ENCODE peak calls at places on chromosome 19, in seven cellular contexts. Y, J, M, S, T, V and A are unnamed samples.

GRCh38 chr19:15631817-15632216 is 8.9 kb upstream of the CYP4F3 start:
- DNase-seq in Y (no peak), S (no peak), J (no peak), T (no peak), M (no peak), V (no peak), A (no peak)

GRCh38 chr19:44808463-44809371 is at the start of gene BCAM:
- DNase-seq in S (peak; percentile 73), T (peak; percentile 87), J (peak; percentile 11), V (no peak), Y (peak; percentile 90), M (peak; percentile 69), A (no peak)

GRCh38 chr19:29687244-29687896 is 22.1 kb downstream of the PLEKHF1 start:
- DNase-seq in Y (no peak), J (peak; percentile 87), T (no peak), S (peak; percentile 72), V (no peak), M (no peak), A (no peak)

GRCh38 chr19:41978470-41978869 is 15.6 kb downstream of the ATP1A3 start:
- DNase-seq in Y (no peak), M (no peak), S (no peak), J (no peak), T (no peak), V (no peak), A (no peak)

GRCh38 chr19:35272122-35272715 is 3.5 kb downstream of the USF2 start:
- DNase-seq in T (no peak), V (no peak), M (no peak), S (no peak), J (no peak), Y (no peak), A (no peak)

GRCh38 chr19:17052439-17052838 is 22.8 kb downstream of the HAUS8 start:
- DNase-seq in T (peak; percentile 67), J (no peak), Y (peak; percentile 27), M (peak; percentile 58), V (peak; percentile 22), S (peak; percentile 63), A (no peak)

GRCh38 chr19:52673014-52673413 is 34.9 kb upstream of the ZNF83 start:
- DNase-seq in J (no peak), V (no peak), M (no peak), Y (no peak), T (no peak), S (peak; percentile 46), A (no peak)

GRCh38 chr19:16536130-16536529 is 6.1 kb downstream of the CHERP start:
- DNase-seq in T (no peak), Y (no peak), M (no peak), J (no peak), V (no peak), S (no peak), A (no peak)

GRCh38 chr19:17762505-17763229 is 11.4 kb downstream of the FCHO1 start:
- DNase-seq in M (no peak), V (no peak), S (peak; percentile 73), Y (no peak), J (no peak), T (peak; percentile 92), A (peak; percentile 75)

GRCh38 chr19:39953915-39954314 is 17.1 kb upstream of the PSMC4 start:
- DNase-seq in M (no peak), S (no peak), Y (no peak), J (no peak), V (no peak), T (no peak), A (no peak)

GRCh38 chr19:3606174-3606689 is 443 bp downstream of the TBXA2R start:
- DNase-seq in J (no peak), T (peak; percentile 62), V (peak; percentile 10), Y (peak; percentile 76), S (no peak), M (no peak), A (no peak)

GRCh38 chr19:11881151-11881800 is 6.3 kb upstream of the ZNF69 start:
- DNase-seq in J (peak; percentile 3), S (peak; percentile 68), V (peak; percentile 23), T (peak; percentile 83), Y (peak; percentile 75), M (peak; percentile 65), A (peak; percentile 61)

GRCh38 chr19:41111296-41111695 is 2.9 kb upstream of the CYP2F1 start:
- DNase-seq in J (no peak), Y (no peak), T (no peak), M (no peak), S (no peak), V (no peak), A (no peak)

GRCh38 chr19:3062165-3063105 is at the start of gene TLE5:
- DNase-seq in J (no peak), Y (peak; percentile 85), S (no peak), V (no peak), M (peak; percentile 49), T (peak; percentile 56), A (no peak)

DNA sequence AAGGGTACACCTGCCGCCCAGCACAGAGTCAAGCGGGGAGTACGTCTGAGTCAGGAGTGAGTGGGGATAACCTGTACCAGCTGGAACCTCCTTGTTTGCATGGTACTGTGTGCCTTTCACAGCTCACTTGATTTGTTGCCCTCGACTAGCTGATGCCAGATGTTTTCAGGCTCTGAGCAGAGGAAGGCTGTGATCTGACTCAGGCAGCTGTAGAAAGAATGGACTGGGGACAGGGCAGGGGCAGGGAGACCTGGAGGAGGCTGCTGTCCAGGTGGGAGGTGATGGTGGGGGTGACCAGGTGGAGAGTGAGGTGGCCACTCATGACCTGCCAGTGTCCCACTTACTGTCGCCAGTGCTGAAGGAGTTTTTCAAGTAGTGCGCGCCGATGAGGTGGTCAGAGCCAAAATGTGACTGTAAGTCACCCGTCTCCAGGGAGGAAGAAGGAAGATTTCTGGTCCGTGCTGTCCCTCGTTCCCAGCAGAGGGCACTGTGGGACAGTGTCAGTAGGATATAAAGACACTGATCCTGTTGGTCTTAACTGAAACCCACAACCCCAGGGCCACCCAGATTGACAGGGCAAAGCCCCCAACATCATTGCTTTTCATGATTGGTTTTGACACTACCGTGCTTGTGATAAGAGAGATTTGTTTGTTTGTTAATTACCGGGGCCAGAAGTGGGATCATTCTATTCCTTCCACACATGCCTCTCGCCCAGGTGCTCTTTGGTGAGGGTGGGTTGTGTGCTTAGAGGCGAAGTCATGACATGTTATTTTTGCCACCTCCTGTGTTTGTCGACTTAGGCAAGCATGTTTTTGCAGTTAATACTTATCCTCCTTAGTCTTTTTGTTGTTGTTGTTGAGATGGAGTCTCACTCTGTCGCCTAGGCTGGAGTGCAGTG is 128.4 kb downstream of the DPF1 start:
- DNase-seq in J (peak; percentile 21), M (peak; percentile 74), T (peak; percentile 85), V (peak; percentile 40), S (peak; percentile 71), Y (peak; percentile 70), A (peak; percentile 60)
- H3K4me1 ChIP-seq in J (peaks cover under 1% of the 10 kb centered on the region), M (no peaks in the 10 kb centered on the region), T (no peaks in the 10 kb centered on the region), V (no peaks in the 10 kb centered on the region), S (peaks cover 19% of the 10 kb centered on the region), Y (no peaks in the 10 kb centered on the region), A (no peaks in the 10 kb centered on the region)

GRCh38 chr19:57212109-57212508 is 18.7 kb upstream of the AURKC start:
- DNase-seq in Y (no peak), S (peak; percentile 2), T (no peak), J (no peak), V (no peak), M (no peak), A (no peak)

GRCh38 chr19:57210381-57210780 is 19.1 kb downstream of the ZNF264 start:
- DNase-seq in Y (no peak), S (no peak), M (no peak), J (no peak), T (no peak), V (no peak), A (no peak)
- H3K4me1 ChIP-seq in Y (no peaks in the 10 kb centered on the region), S (no peaks in the 10 kb centered on the region), M (no peaks in the 10 kb centered on the region), J (no peaks in the 10 kb centered on the region), T (no peaks in the 10 kb centered on the region), V (no peaks in the 10 kb centered on the region), A (no peaks in the 10 kb centered on the region)

GRCh38 chr19:13093407-13094284 is 9.0 kb downstream of the LYL1 start:
- DNase-seq in J (peak; percentile 60), T (peak; percentile 89), S (peak; percentile 84), Y (peak; percentile 77), M (peak; percentile 82), V (peak; percentile 70), A (no peak)
- H3K4me1 ChIP-seq in J (peaks cover 27% of the 10 kb centered on the region), T (peaks cover 15% of the 10 kb centered on the region), S (peaks cover 51% of the 10 kb centered on the region), Y (peaks cover 12% of the 10 kb centered on the region), M (peaks cover 3% of the 10 kb centered on the region), V (peaks cover 28% of the 10 kb centered on the region), A (peaks cover 5% of the 10 kb centered on the region)

GRCh38 chr19:10194500-10195198 is at the start of gene DNMT1:
- DNase-seq in M (peak; percentile 97), V (peak; percentile 94), Y (peak; percentile 94), T (peak; percentile 99), S (peak; percentile 97), J (peak; percentile 77), A (peak; percentile 91)
- H3K4me1 ChIP-seq in M (peaks cover 8% of the 10 kb centered on the region), V (peaks cover 16% of the 10 kb centered on the region), Y (peaks cover 15% of the 10 kb centered on the region), T (no peaks in the 10 kb centered on the region), S (peaks cover 8% of the 10 kb centered on the region), J (peaks cover 12% of the 10 kb centered on the region), A (peaks cover 2% of the 10 kb centered on the region)

GRCh38 chr19:5625641-5626040 is 2.8 kb downstream of the SAFB start:
- DNase-seq in T (no peak), V (no peak), Y (no peak), J (no peak), M (no peak), S (no peak), A (no peak)
- H3K4me1 ChIP-seq in T (peaks cover 2% of the 10 kb centered on the region), V (peaks cover 24% of the 10 kb centered on the region), Y (peaks cover 54% of the 10 kb centered on the region), J (peaks cover 61% of the 10 kb centered on the region), M (peaks cover 18% of the 10 kb centered on the region), S (peaks cover 16% of the 10 kb centered on the region), A (no peaks in the 10 kb centered on the region)

DNA sequence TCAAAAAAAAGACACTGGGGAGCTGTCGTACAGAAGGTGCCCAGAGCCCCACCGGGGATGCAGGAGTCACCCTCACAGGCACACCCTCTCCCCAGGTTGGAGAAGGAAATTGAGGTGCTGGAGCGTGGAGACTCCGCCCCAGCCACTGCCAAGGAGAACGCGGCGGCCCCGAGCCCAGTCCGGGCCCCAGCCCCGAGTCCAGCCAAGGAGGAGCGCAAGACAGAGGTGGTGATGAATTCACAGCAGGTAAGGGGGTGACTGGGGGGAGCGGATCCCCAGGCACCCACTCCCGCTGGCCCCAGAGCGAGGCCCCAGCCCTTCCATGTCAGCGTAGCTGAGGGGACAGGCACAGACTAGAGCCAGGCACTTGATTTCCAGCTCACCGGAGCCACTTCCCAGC is 19.9 kb upstream of the MISP start:
- DNase-seq in J (no peak), S (no peak), T (no peak), Y (no peak), M (no peak), V (no peak), A (no peak)
- H3K4me1 ChIP-seq in J (no peaks in the 10 kb centered on the region), S (peaks cover 12% of the 10 kb centered on the region), T (no peaks in the 10 kb centered on the region), Y (no peaks in the 10 kb centered on the region), M (no peaks in the 10 kb centered on the region), V (no peaks in the 10 kb centered on the region), A (peaks cover 2% of the 10 kb centered on the region)

GRCh38 chr19:31037311-31037710 is 311.9 kb downstream of the TSHZ3 start:
- DNase-seq in S (no peak), T (no peak), J (no peak), Y (no peak), V (no peak), M (no peak), A (no peak)
- H3K4me1 ChIP-seq in S (peaks cover 2% of the 10 kb centered on the region), T (no peaks in the 10 kb centered on the region), J (no peaks in the 10 kb centered on the region), Y (no peaks in the 10 kb centered on the region), V (no peaks in the 10 kb centered on the region), M (no peaks in the 10 kb centered on the region), A (no peaks in the 10 kb centered on the region)

GRCh38 chr19:13122980-13123957 is 5.2 kb downstream of the NACC1 start:
- DNase-seq in V (no peak), T (no peak), Y (no peak), J (no peak), M (no peak), S (no peak), A (no peak)
- H3K4me1 ChIP-seq in V (peaks cover 44% of the 10 kb centered on the region), T (peaks cover 24% of the 10 kb centered on the region), Y (peaks cover 22% of the 10 kb centered on the region), J (peaks cover 14% of the 10 kb centered on the region), M (peaks cover 5% of the 10 kb centered on the region), S (peaks cover 40% of the 10 kb centered on the region), A (peaks cover 12% of the 10 kb centered on the region)